ENCODE peak calls at places on chromosomes 12 and 14, in six cellular contexts. M is neural crest cell; U is mesendoderm; S is activated CD4-positive, alpha-beta T cell treated with anti-CD3 and anti-CD28 coated beads, Interleukin-2, amount 50 U/mL, for 24 hours; E is Calu3; A is NCI-H345. F is an unnamed sample.

GRCh38 chr14:92973265-92973797 is 50.4 kb downstream of the CHGA start:
- DNase-seq in S (no peak), M (peak; percentile 71), U (peak; percentile 76), A (peak; percentile 54), E (peak; percentile 71), F (peak; percentile 31)

GRCh38 chr14:26863736-26864135 is 265.9 kb upstream of the NOVA1 start:
- DNase-seq in U (no peak), A (no peak), M (no peak), S (no peak), E (no peak), F (no peak)

GRCh38 chr12:53057816-53058500 is 8.1 kb downstream of the TNS2 start:
- DNase-seq in S (no peak), M (no peak), U (no peak), A (no peak), E (no peak), F (no peak)

GRCh38 chr12:105352940-105353635 is 22.6 kb downstream of the C12orf75 start:
- DNase-seq in E (no peak), A (peak; percentile 4), S (no peak), U (peak; percentile 64), M (no peak), F (no peak)

GRCh38 chr14:104385189-104386135 is 194.1 kb upstream of the C14orf180 start:
- DNase-seq in U (no peak), E (no peak), A (no peak), M (no peak), S (no peak), F (no peak)

GRCh38 chr12:124599074-124599999 is 31.9 kb upstream of the NCOR2 start:
- DNase-seq in S (no peak), E (peak; percentile 44), U (no peak), A (no peak), M (no peak), F (no peak)

GRCh38 chr12:113159937-113160336 is 10.4 kb downstream of the CFAP73 start:
- DNase-seq in S (no peak), A (no peak), E (no peak), M (no peak), U (no peak), F (no peak)

GRCh38 chr12:115294443-115295133 is 610.6 kb upstream of the TBX3 start:
- DNase-seq in A (no peak), E (no peak), S (no peak), M (no peak), U (no peak), F (no peak)

GRCh38 chr14:61570961-61571299 is 124.4 kb upstream of the HIF1A start:
- DNase-seq in U (no peak), A (no peak), E (no peak), M (no peak), S (no peak), F (no peak)

GRCh38 chr14:86541969-86542368 is 1012.0 kb downstream of the FLRT2 start:
- DNase-seq in S (no peak), A (no peak), U (no peak), E (no peak), M (no peak), F (no peak)

GRCh38 chr14:102554835-102555819 is 37.3 kb upstream of the RCOR1 start:
- DNase-seq in E (peak; percentile 44), U (peak; percentile 88), S (peak; percentile 50), A (no peak), M (peak; percentile 52), F (no peak)

GRCh38 chr12:12265571-12266388 is 1.1 kb downstream of the LRP6 start:
- DNase-seq in A (peak; percentile 19), S (no peak), E (no peak), U (peak; percentile 56), M (no peak), F (no peak)